ENCODE peak calls at places on chromosomes 13 and 19, in eight cellular contexts. One of them, this sample, is unnamed. For H3K4me1 and H3K36me3, the result is how much of the 10 kb centered on the place peaks cover.

GRCh38 chr19:13165091-13165997 is 15.1 kb downstream of the IER2 start:
- DNase-seq in esophagus muscularis mucosa: no peak
- DNase-seq in CD8-positive, alpha-beta memory T cell: no peak
- DNase-seq in CD8-positive, alpha-beta T cell: no peak
- DNase-seq in Peyer's patch: no peak
- DNase-seq in psoas muscle: no peak
- DNase-seq in ovary: no peak
- DNase-seq in breast epithelium: no peak
- DNase-seq in this sample: no peak

GRCh38 chr13:35293579-35293978 is 182.9 kb downstream of the MAB21L1 start:
- DNase-seq in Peyer's patch: no peak
- DNase-seq in CD8-positive, alpha-beta memory T cell: no peak
- DNase-seq in esophagus muscularis mucosa: no peak
- DNase-seq in ovary: no peak
- DNase-seq in CD8-positive, alpha-beta T cell: no peak
- DNase-seq in psoas muscle: no peak
- DNase-seq in breast epithelium: no peak
- DNase-seq in this sample: no peak

GRCh38 chr19:34851277-34851804 is 75.4 kb upstream of the ZNF30 start:
- DNase-seq in esophagus muscularis mucosa: no peak
- DNase-seq in ovary: no peak
- DNase-seq in CD8-positive, alpha-beta T cell: no peak
- DNase-seq in Peyer's patch: no peak
- DNase-seq in psoas muscle: no peak
- DNase-seq in breast epithelium: no peak
- DNase-seq in CD8-positive, alpha-beta memory T cell: no peak
- DNase-seq in this sample: no peak

GRCh38 chr13:109652536-109652935 is 133.8 kb downstream of the IRS2 start:
- DNase-seq in ovary: no peak
- DNase-seq in esophagus muscularis mucosa: no peak
- DNase-seq in Peyer's patch: no peak
- DNase-seq in CD8-positive, alpha-beta memory T cell: no peak
- DNase-seq in psoas muscle: no peak
- DNase-seq in CD8-positive, alpha-beta T cell: no peak
- DNase-seq in breast epithelium: no peak
- DNase-seq in this sample: no peak

GRCh38 chr19:5141278-5141925 is 172.5 kb downstream of the KDM4B start:
- DNase-seq in ovary: no peak
- DNase-seq in CD8-positive, alpha-beta memory T cell: no peak
- DNase-seq in psoas muscle: peak
- DNase-seq in breast epithelium: no peak
- DNase-seq in Peyer's patch: no peak
- DNase-seq in esophagus muscularis mucosa: no peak
- DNase-seq in CD8-positive, alpha-beta T cell: no peak
- DNase-seq in this sample: no peak

GRCh38 chr13:43865892-43866291 is 13.6 kb downstream of the CCDC122 start:
- DNase-seq in ovary: no peak
- DNase-seq in esophagus muscularis mucosa: no peak
- DNase-seq in psoas muscle: no peak
- DNase-seq in breast epithelium: no peak
- DNase-seq in Peyer's patch: no peak
- DNase-seq in CD8-positive, alpha-beta T cell: no peak
- DNase-seq in CD8-positive, alpha-beta memory T cell: no peak
- DNase-seq in this sample: no peak

GRCh38 chr13:27118428-27119054 is 53.1 kb downstream of the USP12 start:
- DNase-seq in Peyer's patch: no peak
- DNase-seq in ovary: no peak
- DNase-seq in CD8-positive, alpha-beta memory T cell: no peak
- DNase-seq in esophagus muscularis mucosa: no peak
- DNase-seq in psoas muscle: no peak
- DNase-seq in breast epithelium: no peak
- DNase-seq in CD8-positive, alpha-beta T cell: no peak
- DNase-seq in this sample: no peak

GRCh38 chr19:55248704-55249103 is 10.1 kb downstream of the PPP6R1 start:
- DNase-seq in breast epithelium: no peak
- DNase-seq in CD8-positive, alpha-beta T cell: no peak
- DNase-seq in CD8-positive, alpha-beta memory T cell: no peak
- DNase-seq in ovary: no peak
- DNase-seq in Peyer's patch: no peak
- DNase-seq in esophagus muscularis mucosa: no peak
- DNase-seq in psoas muscle: no peak
- DNase-seq in this sample: no peak

GRCh38 chr13:85528578-85529215 is 270.5 kb downstream of the SLITRK6 start:
- DNase-seq in CD8-positive, alpha-beta T cell: no peak
- DNase-seq in ovary: no peak
- DNase-seq in Peyer's patch: no peak
- DNase-seq in esophagus muscularis mucosa: no peak
- DNase-seq in psoas muscle: no peak
- DNase-seq in breast epithelium: no peak
- DNase-seq in CD8-positive, alpha-beta memory T cell: no peak
- DNase-seq in this sample: no peak

GRCh38 chr13:98267080-98267912 is 90.2 kb upstream of the RNF113B start:
- DNase-seq in CD8-positive, alpha-beta T cell: no peak
- DNase-seq in CD8-positive, alpha-beta memory T cell: no peak
- DNase-seq in Peyer's patch: no peak
- DNase-seq in psoas muscle: no peak
- DNase-seq in breast epithelium: no peak
- DNase-seq in ovary: no peak
- DNase-seq in esophagus muscularis mucosa: no peak
- DNase-seq in this sample: no peak

GRCh38 chr19:55103190-55103589 is 14.2 kb downstream of the PPP1R12C start:
- DNase-seq in Peyer's patch: no peak
- DNase-seq in CD8-positive, alpha-beta memory T cell: no peak
- DNase-seq in breast epithelium: no peak
- DNase-seq in psoas muscle: no peak
- DNase-seq in CD8-positive, alpha-beta T cell: no peak
- DNase-seq in ovary: no peak
- DNase-seq in esophagus muscularis mucosa: no peak
- DNase-seq in this sample: no peak

GRCh38 chr13:59771272-59771671 is 392.5 kb downstream of the DIAPH3 start:
- DNase-seq in CD8-positive, alpha-beta memory T cell: no peak
- DNase-seq in breast epithelium: no peak
- DNase-seq in Peyer's patch: no peak
- DNase-seq in CD8-positive, alpha-beta T cell: no peak
- DNase-seq in psoas muscle: no peak
- DNase-seq in ovary: no peak
- DNase-seq in esophagus muscularis mucosa: no peak
- DNase-seq in this sample: no peak

GRCh38 chr13:47548294-47548825 is 452.7 kb downstream of the SUCLA2 start:
- DNase-seq in ovary: no peak
- DNase-seq in esophagus muscularis mucosa: no peak
- DNase-seq in CD8-positive, alpha-beta memory T cell: no peak
- DNase-seq in CD8-positive, alpha-beta T cell: no peak
- DNase-seq in breast epithelium: no peak
- DNase-seq in psoas muscle: no peak
- DNase-seq in Peyer's patch: no peak
- DNase-seq in this sample: no peak

GRCh38 chr13:57635541-57635940 is 4.0 kb downstream of the PCDH17 start:
- DNase-seq in CD8-positive, alpha-beta T cell: no peak
- DNase-seq in breast epithelium: no peak
- DNase-seq in Peyer's patch: no peak
- DNase-seq in esophagus muscularis mucosa: no peak
- DNase-seq in ovary: no peak
- DNase-seq in psoas muscle: no peak
- DNase-seq in CD8-positive, alpha-beta memory T cell: no peak
- DNase-seq in this sample: no peak

GRCh38 chr13:100581030-100581429 is 7.6 kb downstream of the GGACT start:
- DNase-seq in breast epithelium: no peak
- DNase-seq in esophagus muscularis mucosa: no peak
- DNase-seq in psoas muscle: no peak
- DNase-seq in Peyer's patch: no peak
- DNase-seq in CD8-positive, alpha-beta memory T cell: no peak
- DNase-seq in ovary: no peak
- DNase-seq in CD8-positive, alpha-beta T cell: no peak
- DNase-seq in this sample: no peak
- H3K4me1 ChIP-seq in breast epithelium: under half
- H3K4me1 ChIP-seq in esophagus muscularis mucosa: under half
- H3K4me1 ChIP-seq in psoas muscle: under half
- H3K4me1 ChIP-seq in Peyer's patch: under half
- H3K4me1 ChIP-seq in CD8-positive, alpha-beta memory T cell: under half
- H3K4me1 ChIP-seq in ovary: under half
- H3K4me1 ChIP-seq in CD8-positive, alpha-beta T cell: under half
- H3K4me1 ChIP-seq in this sample: under half

GRCh38 chr13:49563513-49563912 is 21.8 kb downstream of the RCBTB1 start:
- DNase-seq in ovary: no peak
- DNase-seq in CD8-positive, alpha-beta T cell: no peak
- DNase-seq in CD8-positive, alpha-beta memory T cell: no peak
- DNase-seq in psoas muscle: no peak
- DNase-seq in Peyer's patch: no peak
- DNase-seq in esophagus muscularis mucosa: no peak
- DNase-seq in breast epithelium: no peak
- DNase-seq in this sample: no peak

GRCh38 chr13:49561064-49561410 is 24.3 kb downstream of the RCBTB1 start:
- DNase-seq in breast epithelium: no peak
- DNase-seq in esophagus muscularis mucosa: no peak
- DNase-seq in ovary: no peak
- DNase-seq in psoas muscle: no peak
- DNase-seq in CD8-positive, alpha-beta T cell: no peak
- DNase-seq in CD8-positive, alpha-beta memory T cell: no peak
- DNase-seq in Peyer's patch: no peak
- DNase-seq in this sample: no peak

GRCh38 chr13:49559006-49559405 is 26.4 kb downstream of the RCBTB1 start:
- DNase-seq in esophagus muscularis mucosa: no peak
- DNase-seq in Peyer's patch: no peak
- DNase-seq in CD8-positive, alpha-beta memory T cell: no peak
- DNase-seq in psoas muscle: no peak
- DNase-seq in breast epithelium: no peak
- DNase-seq in CD8-positive, alpha-beta T cell: no peak
- DNase-seq in ovary: no peak
- DNase-seq in this sample: no peak

DNA sequence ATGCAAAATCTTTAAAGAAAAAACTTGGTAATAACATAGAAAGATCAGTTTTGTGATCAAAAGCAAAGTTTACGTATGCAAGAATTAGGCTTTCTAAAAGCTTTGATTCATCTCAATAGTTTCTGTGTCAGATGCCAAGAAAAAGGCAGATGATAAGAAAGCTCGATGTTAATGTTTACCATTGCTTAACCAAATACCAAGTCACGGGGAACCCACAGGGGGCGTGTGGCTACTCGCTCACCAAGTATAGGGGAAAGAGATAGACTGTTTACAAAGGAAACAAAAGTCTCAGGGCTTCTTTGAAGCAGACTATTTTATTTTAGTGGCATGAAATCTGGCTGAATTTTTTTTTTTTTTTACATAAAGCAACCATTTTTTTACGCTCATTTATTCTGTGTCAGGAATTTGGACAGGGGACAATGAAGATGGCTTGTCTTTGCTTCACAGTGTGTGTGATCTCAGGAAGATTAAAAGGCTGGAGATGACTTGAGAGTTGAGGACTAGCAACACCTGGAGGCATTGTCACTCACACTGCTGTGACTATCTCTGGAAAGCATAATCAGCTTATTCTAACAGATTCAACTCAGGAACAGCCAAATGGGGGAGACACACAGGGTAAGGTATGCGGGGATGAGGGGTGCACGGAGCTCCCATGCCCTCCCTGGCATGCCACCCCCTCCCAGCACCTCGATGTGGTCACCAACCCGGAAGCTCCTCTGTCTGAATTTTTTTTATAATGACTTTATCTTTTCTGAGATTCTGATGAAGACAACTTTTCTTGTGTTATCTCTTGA is 24.9 kb downstream of the RCBTB1 start:
- DNase-seq in breast epithelium: no peak
- DNase-seq in psoas muscle: no peak
- DNase-seq in Peyer's patch: no peak
- DNase-seq in CD8-positive, alpha-beta memory T cell: no peak
- DNase-seq in esophagus muscularis mucosa: no peak
- DNase-seq in ovary: peak
- DNase-seq in CD8-positive, alpha-beta T cell: peak
- DNase-seq in this sample: no peak
- H3K27ac ChIP-seq in breast epithelium: no peak
- H3K27ac ChIP-seq in psoas muscle: no peak
- H3K27ac ChIP-seq in Peyer's patch: no peak
- H3K27ac ChIP-seq in CD8-positive, alpha-beta memory T cell: no peak
- H3K27ac ChIP-seq in esophagus muscularis mucosa: no peak
- H3K27ac ChIP-seq in ovary: peak
- H3K27ac ChIP-seq in CD8-positive, alpha-beta T cell: no peak
- H3K27ac ChIP-seq in this sample: no peak

DNA sequence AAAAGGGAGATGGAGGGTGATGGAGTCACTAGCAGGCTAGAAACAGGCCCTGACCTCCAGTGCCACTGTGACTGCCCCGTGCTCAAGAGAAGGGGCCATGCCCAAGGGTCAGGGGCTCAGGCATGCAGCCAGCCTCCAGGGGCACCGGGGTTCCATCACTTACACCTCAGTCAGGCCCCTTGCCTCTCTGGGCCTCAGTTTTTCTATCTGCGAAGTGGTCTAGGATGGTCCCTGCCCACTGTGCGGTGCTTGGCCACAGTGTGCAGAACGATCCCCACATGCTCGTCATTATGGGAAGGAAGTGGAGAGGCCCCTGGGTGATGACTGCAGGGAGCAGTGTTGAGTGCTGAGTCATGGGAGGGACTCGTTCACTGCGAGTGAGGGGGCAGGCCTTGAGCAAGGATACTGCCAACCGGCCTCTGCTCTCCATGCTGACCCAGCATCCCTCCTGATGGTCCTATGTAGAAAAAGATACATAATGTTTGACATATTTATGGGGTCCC is 23.1 kb downstream of the TMED1 start:
- DNase-seq in esophagus muscularis mucosa: no peak
- DNase-seq in breast epithelium: no peak
- DNase-seq in ovary: no peak
- DNase-seq in psoas muscle: peak
- DNase-seq in Peyer's patch: no peak
- DNase-seq in CD8-positive, alpha-beta T cell: peak
- DNase-seq in CD8-positive, alpha-beta memory T cell: no peak
- DNase-seq in this sample: no peak
- H3K36me3 ChIP-seq in esophagus muscularis mucosa: half or more
- H3K36me3 ChIP-seq in breast epithelium: under half
- H3K36me3 ChIP-seq in ovary: under half
- H3K36me3 ChIP-seq in psoas muscle: under half
- H3K36me3 ChIP-seq in Peyer's patch: under half
- H3K36me3 ChIP-seq in CD8-positive, alpha-beta T cell: under half
- H3K36me3 ChIP-seq in CD8-positive, alpha-beta memory T cell: under half
- H3K36me3 ChIP-seq in this sample: half or more

GRCh38 chr13:50912851-50913250 is 3.3 kb downstream of the RNASEH2B start:
- DNase-seq in breast epithelium: no peak
- DNase-seq in psoas muscle: no peak
- DNase-seq in CD8-positive, alpha-beta memory T cell: no peak
- DNase-seq in ovary: no peak
- DNase-seq in Peyer's patch: no peak
- DNase-seq in CD8-positive, alpha-beta T cell: no peak
- DNase-seq in esophagus muscularis mucosa: no peak
- DNase-seq in this sample: no peak

GRCh38 chr13:50914301-50914700 is 4.7 kb downstream of the RNASEH2B start:
- DNase-seq in Peyer's patch: no peak
- DNase-seq in esophagus muscularis mucosa: no peak
- DNase-seq in CD8-positive, alpha-beta memory T cell: no peak
- DNase-seq in psoas muscle: no peak
- DNase-seq in breast epithelium: no peak
- DNase-seq in ovary: no peak
- DNase-seq in CD8-positive, alpha-beta T cell: no peak
- DNase-seq in this sample: no peak

GRCh38 chr13:50915562-50915961 is 6.0 kb downstream of the RNASEH2B start:
- DNase-seq in psoas muscle: no peak
- DNase-seq in breast epithelium: no peak
- DNase-seq in ovary: no peak
- DNase-seq in CD8-positive, alpha-beta T cell: no peak
- DNase-seq in Peyer's patch: no peak
- DNase-seq in esophagus muscularis mucosa: no peak
- DNase-seq in CD8-positive, alpha-beta memory T cell: no peak
- DNase-seq in this sample: no peak

GRCh38 chr13:50916701-50917184 is 7.2 kb downstream of the RNASEH2B start:
- DNase-seq in ovary: no peak
- DNase-seq in breast epithelium: no peak
- DNase-seq in CD8-positive, alpha-beta memory T cell: no peak
- DNase-seq in Peyer's patch: no peak
- DNase-seq in CD8-positive, alpha-beta T cell: no peak
- DNase-seq in psoas muscle: no peak
- DNase-seq in esophagus muscularis mucosa: no peak
- DNase-seq in this sample: no peak

GRCh38 chr13:50914848-50915247 is 5.3 kb downstream of the RNASEH2B start:
- DNase-seq in ovary: no peak
- DNase-seq in CD8-positive, alpha-beta memory T cell: no peak
- DNase-seq in esophagus muscularis mucosa: no peak
- DNase-seq in CD8-positive, alpha-beta T cell: no peak
- DNase-seq in breast epithelium: no peak
- DNase-seq in psoas muscle: no peak
- DNase-seq in Peyer's patch: no peak
- DNase-seq in this sample: no peak
- H3K4me1 ChIP-seq in ovary: under half
- H3K4me1 ChIP-seq in CD8-positive, alpha-beta memory T cell: under half
- H3K4me1 ChIP-seq in esophagus muscularis mucosa: half or more
- H3K4me1 ChIP-seq in CD8-positive, alpha-beta T cell: half or more
- H3K4me1 ChIP-seq in breast epithelium: under half
- H3K4me1 ChIP-seq in psoas muscle: under half
- H3K4me1 ChIP-seq in Peyer's patch: under half
- H3K4me1 ChIP-seq in this sample: under half

This sample was measured in effector memory CD4-positive, alpha-beta T cell.